ENCODE peak calls at places on chromosome 22, in four cellular contexts. B, N, M and X are unnamed samples.

GRCh38 chr22:49969751-49970527 is 9.4 kb downstream of the PIM3 start:
- DNase-seq in M (peak), B (no peak), N (no peak), X (no peak)

GRCh38 chr22:27873476-27873875 is 45.6 kb downstream of the PITPNB start:
- DNase-seq in N (no peak), B (no peak), M (no peak), X (no peak)

GRCh38 chr22:32850591-32851517 is 49.3 kb downstream of the TIMP3 start:
- DNase-seq in M (no peak), N (no peak), B (no peak), X (no peak)

GRCh38 chr22:22921575-22921974 is 34.0 kb downstream of the IGLL5 start:
- DNase-seq in N (no peak), B (no peak), M (no peak), X (no peak)

GRCh38 chr22:39658367-39658766 is 87.8 kb downstream of the CACNA1I start:
- DNase-seq in B (no peak), N (no peak), M (no peak), X (no peak)

GRCh38 chr22:24496661-24497060 is 1.5 kb downstream of the UPB1 start:
- DNase-seq in B (no peak), N (no peak), M (no peak), X (no peak)

GRCh38 chr22:41398921-41399320 is 17.2 kb downstream of the TEF start:
- DNase-seq in M (no peak), B (no peak), N (no peak), X (no peak)

GRCh38 chr22:19855504-19856409 is 1.1 kb upstream of the GNB1L start:
- DNase-seq in M (no peak), B (peak), N (no peak), X (no peak)

GRCh38 chr22:39239561-39240423 is 5.0 kb downstream of the PDGFB start:
- DNase-seq in B (no peak), M (no peak), N (no peak), X (no peak)

GRCh38 chr22:28012811-28013460 is 93.9 kb upstream of the PITPNB start:
- DNase-seq in M (no peak), N (no peak), B (no peak), X (no peak)

GRCh38 chr22:24421428-24421931 is 5.9 kb upstream of the ADORA2A start:
- DNase-seq in B (peak), M (peak), N (peak), X (peak)

GRCh38 chr22:26748845-26749244 is 91.5 kb downstream of the MIAT start:
- DNase-seq in M (no peak), B (no peak), N (no peak), X (no peak)

GRCh38 chr22:26922804-26923203 is 265.4 kb downstream of the MIAT start:
- DNase-seq in B (no peak), M (peak), N (no peak), X (no peak)

GRCh38 chr22:48959496-48959895 is 868.2 kb downstream of the BRD1 start:
- DNase-seq in M (peak), N (no peak), B (no peak), X (no peak)

GRCh38 chr22:49825944-49826602 is 1.6 kb downstream of the BRD1 start:
- DNase-seq in B (peak), M (no peak), N (no peak), X (no peak)

GRCh38 chr22:48118654-48119053 is 1356.2 kb downstream of the TBC1D22A start:
- DNase-seq in B (no peak), N (no peak), M (no peak), X (no peak)

GRCh38 chr22:27731621-27732020 is 69.9 kb downstream of the MN1 start:
- DNase-seq in B (no peak), M (no peak), N (no peak), X (no peak)

GRCh38 chr22:26367402-26368245 is 61.4 kb upstream of the ASPHD2 start:
- DNase-seq in M (peak), B (peak), N (peak), X (peak)

GRCh38 chr22:47783433-47784366 is 1021.2 kb downstream of the TBC1D22A start:
- DNase-seq in M (peak), B (no peak), N (no peak), X (no peak)

GRCh38 chr22:46878549-46878948 is 116.1 kb downstream of the TBC1D22A start:
- DNase-seq in B (no peak), N (no peak), M (no peak), X (no peak)

GRCh38 chr22:21624120-21624879 is 5.5 kb downstream of the YDJC start:
- DNase-seq in N (no peak), B (no peak), M (peak), X (no peak)

GRCh38 chr22:49476176-49476575 is 351.5 kb downstream of the BRD1 start:
- DNase-seq in B (no peak), N (no peak), M (no peak), X (no peak)

GRCh38 chr22:41800348-41801146 is at the start of gene CCDC134:
- DNase-seq in B (peak), N (peak), M (peak), X (peak)

GRCh38 chr22:46769706-46770105 is 7.3 kb downstream of the TBC1D22A start:
- DNase-seq in N (no peak), M (no peak), B (no peak), X (no peak)

GRCh38 chr22:38026130-38027111 is 30.8 kb upstream of the PICK1 start:
- DNase-seq in N (no peak), B (no peak), M (no peak), X (no peak)

GRCh38 chr22:38027487-38027886 is 29.7 kb upstream of the PICK1 start:
- DNase-seq in B (no peak), N (no peak), M (no peak), X (no peak)

GRCh38 chr22:38023045-38023444 is 34.2 kb upstream of the PICK1 start:
- DNase-seq in B (no peak), N (no peak), M (no peak), X (no peak)

GRCh38 chr22:38028344-38029130 is 28.7 kb upstream of the PICK1 start:
- DNase-seq in M (no peak), N (no peak), B (no peak), X (no peak)

DNA sequence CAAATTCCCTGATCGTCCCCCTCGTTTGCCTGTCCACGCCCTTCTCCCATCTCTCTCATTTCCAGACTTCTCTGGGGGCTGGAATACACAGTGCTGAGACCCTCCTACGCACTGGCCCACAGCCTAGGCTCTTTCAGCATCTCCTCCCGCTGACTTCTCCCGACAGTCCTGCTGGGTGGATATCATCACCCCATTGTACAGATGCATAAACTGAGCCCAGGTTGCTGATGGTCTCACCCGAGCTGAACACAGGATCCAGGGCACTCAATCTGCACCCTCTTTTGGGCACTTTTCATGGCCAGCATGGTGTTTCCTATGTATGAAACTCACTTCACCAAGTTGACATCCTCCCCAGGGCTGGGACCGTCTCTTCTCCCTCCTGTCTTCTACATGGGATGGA is 31.7 kb upstream of the PICK1 start:
- DNase-seq in M (no peak), N (no peak), B (no peak), X (no peak)
- TF ChIP-seq TAF1 in M (no peak), N (no peak), B (no peak), X (no peak)

GRCh38 chr22:45612451-45612901 is 59.2 kb upstream of the ATXN10 start:
- DNase-seq in M (no peak), N (no peak), B (no peak), X (no peak)
- TF ChIP-seq POLR2AphosphoS5 in M (no peak), N (no peak), B (no peak), X (no peak)

GRCh38 chr22:17774206-17774927 is at the start of gene BID:
- DNase-seq in M (no peak), N (peak), B (no peak), X (peak)
- TF ChIP-seq POLR2A in M (no peak), N (no peak), B (no peak), X (peak)

GRCh38 chr22:36288571-36289405 is 35.9 kb downstream of the APOL1 start:
- DNase-seq in B (no peak), M (no peak), N (no peak), X (no peak)

GRCh38 chr22:36287881-36288515 is 35.1 kb downstream of the APOL1 start:
- DNase-seq in B (no peak), N (no peak), M (no peak), X (no peak)

GRCh38 chr22:36291831-36292740 is 39.2 kb downstream of the APOL1 start:
- DNase-seq in B (no peak), M (no peak), N (no peak), X (no peak)

GRCh38 chr22:36286096-36286957 is 33.4 kb downstream of the APOL1 start:
- DNase-seq in N (peak), B (peak), M (peak), X (peak)

GRCh38 chr22:36289406-36289870 is 36.5 kb downstream of the APOL1 start:
- DNase-seq in B (no peak), M (no peak), N (no peak), X (no peak)
- TF ChIP-seq TAF1 in B (no peak), M (no peak), N (no peak), X (no peak)

GRCh38 chr22:29314074-29314473 is 1.4 kb downstream of the RASL10A start:
- DNase-seq in M (no peak), B (no peak), N (peak), X (peak)

GRCh38 chr22:29316429-29316828 is 932 bp upstream of the RASL10A start:
- DNase-seq in B (no peak), N (no peak), M (no peak), X (no peak)

GRCh38 chr22:29313126-29314071 is 2.1 kb downstream of the RASL10A start:
- DNase-seq in B (no peak), N (peak), M (peak), X (peak)

GRCh38 chr22:29315286-29316195 is at the start of gene RASL10A:
- DNase-seq in N (peak), M (peak), B (no peak), X (peak)

GRCh38 chr22:29314537-29315285 is 786 bp downstream of the RASL10A start:
- DNase-seq in B (no peak), M (peak), N (peak), X (peak)
- TF ChIP-seq POLR2AphosphoS5 in B (no peak), M (no peak), N (no peak), X (no peak)

GRCh38 chr22:43544282-43544673 is 132.5 kb downstream of the MPPED1 start:
- DNase-seq in B (no peak), N (no peak), M (no peak), X (no peak)
- TF ChIP-seq POLR2A in B (no peak), N (no peak), M (no peak), X (no peak)

GRCh38 chr22:44807915-44808690 is 55.7 kb downstream of the ARHGAP8 start:
- DNase-seq in B (peak), M (peak), N (no peak), X (no peak)
- TF ChIP-seq TAF1 in B (no peak), M (no peak), N (no peak), X (no peak)

GRCh38 chr22:31844941-31845340 is 91.1 kb downstream of the DEPDC5 start:
- DNase-seq in B (no peak), N (no peak), M (no peak), X (no peak)
- TF ChIP-seq POLR2AphosphoS5 in B (no peak), N (no peak), M (no peak), X (no peak)